ENCODE peak calls at places on chromosomes 5 and 9, in eight cellular contexts. N, Q, V, G, T, F, K and Y are unnamed samples.

GRCh38 chr9:35611230-35611797 is 6.3 kb downstream of the TESK1 start:
- DNase-seq in N (peak), Q (peak), V (peak), G (no peak), T (peak), F (peak), K (peak), Y (peak)

GRCh38 chr5:178232124-178232919 is at the start of gene PHYKPL:
- DNase-seq in N (peak), Q (peak), V (peak), G (no peak), T (peak), F (peak), K (peak), Y (peak)

GRCh38 chr9:70573308-70573707 is 158.9 kb upstream of the KLF9 start:
- DNase-seq in N (no peak), Q (no peak), V (no peak), G (no peak), T (no peak), F (no peak), K (no peak), Y (no peak)

GRCh38 chr9:119667163-119667562 is 297.9 kb upstream of the BRINP1 start:
- DNase-seq in N (no peak), Q (no peak), V (no peak), G (no peak), T (no peak), F (no peak), K (no peak), Y (no peak)

GRCh38 chr9:136516191-136516654 is 29.6 kb downstream of the NOTCH1 start:
- DNase-seq in N (peak), Q (no peak), V (no peak), G (no peak), T (no peak), F (no peak), K (no peak), Y (no peak)

GRCh38 chr5:36073595-36074216 is 7.0 kb upstream of the UGT3A2 start:
- DNase-seq in N (no peak), Q (peak), V (no peak), G (no peak), T (peak), F (peak), K (peak), Y (no peak)

GRCh38 chr9:107952773-107953172 is 463.2 kb upstream of the KLF4 start:
- DNase-seq in N (no peak), Q (peak), V (no peak), G (no peak), T (no peak), F (no peak), K (no peak), Y (peak)

GRCh38 chr5:149497357-149497756 is 53.9 kb downstream of the CSNK1A1 start:
- DNase-seq in N (no peak), Q (peak), V (no peak), G (no peak), T (no peak), F (no peak), K (no peak), Y (no peak)

GRCh38 chr5:149775785-149776184 is 45.7 kb downstream of the PPARGC1B start:
- DNase-seq in N (no peak), Q (no peak), V (no peak), G (no peak), T (peak), F (peak), K (peak), Y (no peak)

GRCh38 chr9:137733429-137733828 is 114.6 kb downstream of the EHMT1 start:
- DNase-seq in N (no peak), Q (no peak), V (no peak), G (no peak), T (no peak), F (no peak), K (no peak), Y (no peak)

GRCh38 chr5:158119852-158120708 is 261.1 kb upstream of the CLINT1 start:
- DNase-seq in N (no peak), Q (no peak), V (no peak), G (peak), T (no peak), F (no peak), K (no peak), Y (peak)

GRCh38 chr5:553874-554273 is 29.6 kb upstream of the SLC9A3 start:
- DNase-seq in N (no peak), Q (peak), V (no peak), G (no peak), T (no peak), F (no peak), K (no peak), Y (peak)

GRCh38 chr9:92954078-92954861 is 6.9 kb downstream of the FGD3 start:
- DNase-seq in N (no peak), Q (peak), V (no peak), G (no peak), T (peak), F (no peak), K (no peak), Y (peak)

GRCh38 chr5:96876292-96876850 is at the start of gene ERAP2:
- DNase-seq in N (peak), Q (peak), V (no peak), G (peak), T (peak), F (no peak), K (no peak), Y (peak)

GRCh38 chr5:177370488-177371119 is 12.9 kb downstream of the RGS14 start:
- DNase-seq in N (peak), Q (peak), V (peak), G (peak), T (no peak), F (peak), K (peak), Y (peak)

GRCh38 chr9:133158695-133159094 is 5.0 kb downstream of the GBGT1 start:
- DNase-seq in N (no peak), Q (no peak), V (no peak), G (no peak), T (no peak), F (no peak), K (no peak), Y (no peak)

GRCh38 chr5:62682059-62682458 is 103.4 kb downstream of the LRRC70 start:
- DNase-seq in N (no peak), Q (no peak), V (no peak), G (no peak), T (no peak), F (no peak), K (no peak), Y (no peak)

GRCh38 chr9:12817702-12818101 is 42.9 kb downstream of the LURAP1L start:
- DNase-seq in N (no peak), Q (peak), V (no peak), G (peak), T (no peak), F (no peak), K (no peak), Y (peak)

GRCh38 chr9:107410045-107410819 is 79.3 kb downstream of the KLF4 start:
- DNase-seq in N (no peak), Q (no peak), V (no peak), G (no peak), T (no peak), F (no peak), K (no peak), Y (no peak)

GRCh38 chr5:37786855-37787254 is 53.0 kb downstream of the GDNF start:
- DNase-seq in N (no peak), Q (peak), V (no peak), G (no peak), T (no peak), F (no peak), K (no peak), Y (peak)

GRCh38 chr9:90830977-90831376 is 29.4 kb downstream of the SYK start:
- DNase-seq in N (no peak), Q (no peak), V (no peak), G (no peak), T (peak), F (no peak), K (no peak), Y (no peak)

GRCh38 chr9:13480688-13481087 is 201.2 kb upstream of the MPDZ start:
- DNase-seq in N (no peak), Q (no peak), V (no peak), G (no peak), T (no peak), F (no peak), K (no peak), Y (no peak)

GRCh38 chr5:133525048-133525447 is 87.3 kb downstream of the FSTL4 start:
- DNase-seq in N (no peak), Q (no peak), V (no peak), G (no peak), T (no peak), F (no peak), K (no peak), Y (no peak)

GRCh38 chr9:121999556-121999955 is 93.6 kb downstream of the TTLL11 start:
- DNase-seq in N (no peak), Q (no peak), V (no peak), G (no peak), T (no peak), F (no peak), K (no peak), Y (no peak)

GRCh38 chr5:146699729-146700430 is 178.7 kb downstream of the PPP2R2B start:
- DNase-seq in N (no peak), Q (no peak), V (no peak), G (no peak), T (no peak), F (no peak), K (no peak), Y (no peak)